ENCODE peak calls at places on chromosomes 1 and 21, in six cellular contexts. L is brain microvascular endothelial cell; T is adrenal gland; S is substantia nigra; W is LoVo; A is CD4-positive, CD25-positive, alpha-beta regulatory T cell. X is an unnamed sample.

GRCh38 chr1:48105167-48105566 is 108.0 kb upstream of the TRABD2B start:
- DNase-seq in L (no peak), T (no peak), S (no peak), W (no peak), A (no peak), X (no peak)

GRCh38 chr21:44911384-44912157 is 9.1 kb downstream of the ITGB2 start:
- DNase-seq in L (no peak), T (peak; percentile 72), S (peak; percentile 88), W (peak; percentile 39), A (peak; percentile 73), X (peak; percentile 70)

GRCh38 chr1:17485280-17485679 is 45.8 kb upstream of the RCC2 start:
- DNase-seq in L (peak; percentile 14), T (no peak), S (no peak), W (no peak), A (no peak), X (no peak)

GRCh38 chr1:9805006-9805526 is 18.7 kb downstream of the CLSTN1 start:
- DNase-seq in L (no peak), T (no peak), S (no peak), W (no peak), A (no peak), X (no peak)

GRCh38 chr1:66364578-66365391 is 169.2 kb upstream of the SGIP1 start:
- DNase-seq in L (no peak), T (no peak), S (no peak), W (no peak), A (no peak), X (no peak)

GRCh38 chr1:17098440-17099317 is 20.6 kb downstream of the PADI2 start:
- DNase-seq in L (no peak), T (peak; percentile 75), S (peak; percentile 74), W (no peak), A (no peak), X (no peak)

GRCh38 chr1:241848680-241849344 is 808 bp downstream of the EXO1 start:
- DNase-seq in L (no peak), T (no peak), S (no peak), W (no peak), A (no peak), X (no peak)

GRCh38 chr1:84133479-84133878 is 10.6 kb upstream of the PRKACB start:
- DNase-seq in L (no peak), T (no peak), S (no peak), W (no peak), A (no peak), X (no peak)

GRCh38 chr21:46554431-46555224 is 50.3 kb downstream of the S100B start:
- DNase-seq in L (no peak), T (no peak), S (no peak), W (no peak), A (no peak), X (no peak)

GRCh38 chr1:203177471-203178039 is 1.9 kb upstream of the MYBPH start:
- DNase-seq in L (peak; percentile 10), T (peak; percentile 52), S (no peak), W (no peak), A (no peak), X (no peak)

GRCh38 chr1:183236158-183236725 is 50.2 kb downstream of the LAMC2 start:
- DNase-seq in L (no peak), T (no peak), S (no peak), W (no peak), A (no peak), X (peak; percentile 38)

GRCh38 chr1:113874017-113874879 is 2.7 kb upstream of the PTPN22 start:
- DNase-seq in L (no peak), T (no peak), S (no peak), W (peak; percentile 55), A (peak; percentile 40), X (no peak)

GRCh38 chr1:234226819-234227165 is 146.5 kb upstream of the COA6 start:
- DNase-seq in L (no peak), T (no peak), S (no peak), W (no peak), A (no peak), X (no peak)

GRCh38 chr1:226443439-226443838 is 35.5 kb upstream of the PARP1 start:
- DNase-seq in L (peak; percentile 33), T (peak; percentile 65), S (no peak), W (peak; percentile 38), A (no peak), X (no peak)

GRCh38 chr1:81254560-81254959 is 546.2 kb upstream of the ADGRL2 start:
- DNase-seq in L (no peak), T (no peak), S (no peak), W (no peak), A (no peak), X (no peak)

GRCh38 chr1:198352975-198353695 is 187.3 kb downstream of the ATP6V1G3 start:
- DNase-seq in L (no peak), T (no peak), S (no peak), W (no peak), A (no peak), X (no peak)

GRCh38 chr1:212628813-212629415 is 20.4 kb downstream of the ATF3 start:
- DNase-seq in L (no peak), T (no peak), S (no peak), W (no peak), A (no peak), X (no peak)

GRCh38 chr1:15568387-15569073 is 16.3 kb downstream of the AGMAT start:
- DNase-seq in L (no peak), T (no peak), S (no peak), W (no peak), A (no peak), X (no peak)

GRCh38 chr1:225532240-225532944 is 104.6 kb upstream of the LBR start:
- DNase-seq in L (no peak), T (no peak), S (no peak), W (no peak), A (no peak), X (no peak)

GRCh38 chr1:13584876-13585598 is 1.4 kb downstream of the PDPN start:
- DNase-seq in L (no peak), T (no peak), S (no peak), W (no peak), A (no peak), X (no peak)

GRCh38 chr1:109041614-109042473 is at the start of gene WDR47:
- DNase-seq in L (peak; percentile 96), T (peak; percentile 93), S (peak; percentile 96), W (peak; percentile 95), A (peak; percentile 97), X (peak; percentile 95)

GRCh38 chr1:54121482-54122130 is 31.2 kb downstream of the CDCP2 start:
- DNase-seq in L (peak; percentile 78), T (peak; percentile 68), S (peak; percentile 85), W (peak; percentile 68), A (peak; percentile 45), X (peak; percentile 83)

GRCh38 chr1:244171241-244171985 is 120.3 kb downstream of the ZBTB18 start:
- DNase-seq in L (no peak), T (no peak), S (peak; percentile 72), W (no peak), A (no peak), X (no peak)

GRCh38 chr1:218660678-218661053 is 315.5 kb downstream of the TGFB2 start:
- DNase-seq in L (peak; percentile 61), T (no peak), S (no peak), W (peak; percentile 66), A (no peak), X (no peak)

GRCh38 chr1:151920147-151920546 is 10.8 kb upstream of the THEM4 start:
- DNase-seq in L (no peak), T (no peak), S (no peak), W (no peak), A (no peak), X (no peak)

GRCh38 chr1:231393668-231394067 is 28.4 kb downstream of the EGLN1 start:
- DNase-seq in L (no peak), T (no peak), S (no peak), W (no peak), A (no peak), X (no peak)

GRCh38 chr1:42335809-42336518 is 929 bp upstream of the FOXJ3 start:
- DNase-seq in L (peak; percentile 36), T (peak; percentile 21), S (no peak), W (peak; percentile 47), A (no peak), X (peak; percentile 75)

GRCh38 chr1:243645281-243645680 is 204.8 kb downstream of the AKT3 start:
- DNase-seq in L (no peak), T (no peak), S (no peak), W (no peak), A (no peak), X (no peak)

GRCh38 chr1:41149570-41149969 is 92.5 kb downstream of the SCMH1 start:
- DNase-seq in L (no peak), T (no peak), S (no peak), W (no peak), A (no peak), X (no peak)

X was measured in right atrium auricular region.